ENCODE peak calls at places on chromosomes 4 and X, in seven cellular contexts. One of them, this sample, is unnamed. For H3K9me3, the result is how much of the 10 kb centered on the place peaks cover.

GRCh38 chr4:109027016-109027500 is 264.2 kb upstream of the ETNPPL start:
- DNase-seq in upper lobe of left lung: no peak
- DNase-seq in K562: peak
- DNase-seq in sigmoid colon: no peak
- DNase-seq in HepG2: no peak
- DNase-seq in SK-N-SH: no peak
- DNase-seq in stomach: no peak
- DNase-seq in this sample: no peak

GRCh38 chrX:103367502-103367901 is 8.8 kb upstream of the BEX3 start:
- DNase-seq in upper lobe of left lung: no peak
- DNase-seq in SK-N-SH: no peak
- DNase-seq in sigmoid colon: no peak
- DNase-seq in HepG2: no peak
- DNase-seq in stomach: no peak
- DNase-seq in K562: no peak
- DNase-seq in this sample: no peak

GRCh38 chr4:161376275-161376674 is 787.5 kb downstream of the FSTL5 start:
- DNase-seq in sigmoid colon: no peak
- DNase-seq in K562: no peak
- DNase-seq in upper lobe of left lung: no peak
- DNase-seq in stomach: no peak
- DNase-seq in SK-N-SH: no peak
- DNase-seq in HepG2: no peak
- DNase-seq in this sample: no peak

GRCh38 chr4:48112017-48112667 is 21.9 kb downstream of the TXK start:
- DNase-seq in upper lobe of left lung: no peak
- DNase-seq in SK-N-SH: no peak
- DNase-seq in sigmoid colon: no peak
- DNase-seq in K562: no peak
- DNase-seq in HepG2: no peak
- DNase-seq in stomach: no peak
- DNase-seq in this sample: no peak

GRCh38 chr4:126207892-126208291 is 893.1 kb downstream of the FAT4 start:
- DNase-seq in upper lobe of left lung: no peak
- DNase-seq in sigmoid colon: no peak
- DNase-seq in HepG2: no peak
- DNase-seq in SK-N-SH: no peak
- DNase-seq in K562: no peak
- DNase-seq in stomach: no peak
- DNase-seq in this sample: no peak

GRCh38 chr4:22587253-22587652 is 71.4 kb upstream of the ADGRA3 start:
- DNase-seq in upper lobe of left lung: no peak
- DNase-seq in stomach: no peak
- DNase-seq in SK-N-SH: no peak
- DNase-seq in sigmoid colon: no peak
- DNase-seq in K562: no peak
- DNase-seq in HepG2: no peak
- DNase-seq in this sample: no peak

GRCh38 chr4:106898621-106899230 is 137.4 kb downstream of the DKK2 start:
- DNase-seq in SK-N-SH: peak
- DNase-seq in upper lobe of left lung: no peak
- DNase-seq in stomach: no peak
- DNase-seq in HepG2: peak
- DNase-seq in sigmoid colon: no peak
- DNase-seq in K562: peak
- DNase-seq in this sample: peak

GRCh38 chrX:109632906-109633504 is 8.0 kb upstream of the KCNE5 start:
- DNase-seq in sigmoid colon: no peak
- DNase-seq in stomach: no peak
- DNase-seq in K562: peak
- DNase-seq in HepG2: no peak
- DNase-seq in SK-N-SH: peak
- DNase-seq in upper lobe of left lung: no peak
- DNase-seq in this sample: no peak

GRCh38 chr4:11423465-11423864 is 5.2 kb downstream of the HS3ST1 start:
- DNase-seq in HepG2: no peak
- DNase-seq in upper lobe of left lung: no peak
- DNase-seq in K562: no peak
- DNase-seq in sigmoid colon: no peak
- DNase-seq in stomach: no peak
- DNase-seq in SK-N-SH: no peak
- DNase-seq in this sample: no peak

GRCh38 chrX:14029039-14029424 is 660 bp downstream of the GEMIN8 start:
- DNase-seq in SK-N-SH: peak
- DNase-seq in stomach: no peak
- DNase-seq in K562: peak
- DNase-seq in upper lobe of left lung: no peak
- DNase-seq in sigmoid colon: no peak
- DNase-seq in HepG2: no peak
- DNase-seq in this sample: no peak

GRCh38 chr4:14196141-14196540 is 568.6 kb upstream of the BOD1L1 start:
- DNase-seq in sigmoid colon: no peak
- DNase-seq in stomach: peak
- DNase-seq in SK-N-SH: no peak
- DNase-seq in K562: no peak
- DNase-seq in upper lobe of left lung: no peak
- DNase-seq in HepG2: no peak
- DNase-seq in this sample: no peak

GRCh38 chr4:3286335-3287175 is 6.3 kb upstream of the RGS12 start:
- DNase-seq in stomach: peak
- DNase-seq in sigmoid colon: no peak
- DNase-seq in upper lobe of left lung: no peak
- DNase-seq in SK-N-SH: no peak
- DNase-seq in K562: no peak
- DNase-seq in HepG2: no peak
- DNase-seq in this sample: no peak

GRCh38 chr4:162706051-162706450 is 460.6 kb downstream of the NAF1 start:
- DNase-seq in K562: no peak
- DNase-seq in sigmoid colon: no peak
- DNase-seq in SK-N-SH: no peak
- DNase-seq in HepG2: no peak
- DNase-seq in stomach: no peak
- DNase-seq in upper lobe of left lung: no peak
- DNase-seq in this sample: no peak

GRCh38 chrX:68754406-68754805 is 74.4 kb upstream of the EFNB1 start:
- DNase-seq in HepG2: no peak
- DNase-seq in upper lobe of left lung: no peak
- DNase-seq in sigmoid colon: no peak
- DNase-seq in K562: no peak
- DNase-seq in stomach: no peak
- DNase-seq in SK-N-SH: no peak
- DNase-seq in this sample: no peak

GRCh38 chr4:99816611-99817309 is at the start of gene DAPP1:
- DNase-seq in sigmoid colon: peak
- DNase-seq in SK-N-SH: no peak
- DNase-seq in K562: no peak
- DNase-seq in stomach: peak
- DNase-seq in HepG2: no peak
- DNase-seq in upper lobe of left lung: no peak
- DNase-seq in this sample: peak

GRCh38 chr4:137892134-137892533 is 350.0 kb downstream of the SLC7A11 start:
- DNase-seq in stomach: no peak
- DNase-seq in HepG2: no peak
- DNase-seq in K562: no peak
- DNase-seq in sigmoid colon: no peak
- DNase-seq in SK-N-SH: no peak
- DNase-seq in upper lobe of left lung: no peak
- DNase-seq in this sample: no peak

GRCh38 chr4:28007693-28008092 is 1147.1 kb downstream of the STIM2 start:
- DNase-seq in K562: no peak
- DNase-seq in upper lobe of left lung: no peak
- DNase-seq in SK-N-SH: no peak
- DNase-seq in sigmoid colon: no peak
- DNase-seq in HepG2: no peak
- DNase-seq in stomach: no peak
- DNase-seq in this sample: no peak

GRCh38 chrX:17802756-17803155 is 58.3 kb downstream of the RAI2 start:
- DNase-seq in stomach: no peak
- DNase-seq in upper lobe of left lung: no peak
- DNase-seq in SK-N-SH: no peak
- DNase-seq in sigmoid colon: no peak
- DNase-seq in HepG2: no peak
- DNase-seq in K562: no peak
- DNase-seq in this sample: no peak

GRCh38 chr4:38565271-38566199 is 98.5 kb upstream of the KLF3 start:
- DNase-seq in stomach: peak
- DNase-seq in SK-N-SH: no peak
- DNase-seq in K562: peak
- DNase-seq in sigmoid colon: peak
- DNase-seq in HepG2: no peak
- DNase-seq in upper lobe of left lung: no peak
- DNase-seq in this sample: peak

GRCh38 chrX:74180716-74181115 is 123.3 kb upstream of the ZCCHC13 start:
- DNase-seq in sigmoid colon: no peak
- DNase-seq in K562: no peak
- DNase-seq in SK-N-SH: no peak
- DNase-seq in upper lobe of left lung: no peak
- DNase-seq in stomach: no peak
- DNase-seq in HepG2: no peak
- DNase-seq in this sample: no peak

GRCh38 chr4:30718021-30718888 is 1.9 kb upstream of the PCDH7 start:
- DNase-seq in upper lobe of left lung: peak
- DNase-seq in HepG2: no peak
- DNase-seq in SK-N-SH: peak
- DNase-seq in stomach: peak
- DNase-seq in K562: no peak
- DNase-seq in sigmoid colon: peak
- DNase-seq in this sample: peak

GRCh38 chr4:110643096-110643495 is 20.2 kb upstream of the PITX2 start:
- DNase-seq in HepG2: no peak
- DNase-seq in K562: no peak
- DNase-seq in upper lobe of left lung: no peak
- DNase-seq in SK-N-SH: no peak
- DNase-seq in stomach: no peak
- DNase-seq in sigmoid colon: no peak
- DNase-seq in this sample: no peak

GRCh38 chr4:89303177-89303576 is 4.4 kb downstream of the GPRIN3 start:
- DNase-seq in K562: no peak
- DNase-seq in SK-N-SH: no peak
- DNase-seq in stomach: no peak
- DNase-seq in sigmoid colon: no peak
- DNase-seq in upper lobe of left lung: no peak
- DNase-seq in HepG2: no peak
- DNase-seq in this sample: peak

GRCh38 chr4:110104661-110105060 is 93.8 kb downstream of the ELOVL6 start:
- DNase-seq in HepG2: no peak
- DNase-seq in upper lobe of left lung: no peak
- DNase-seq in SK-N-SH: no peak
- DNase-seq in K562: no peak
- DNase-seq in sigmoid colon: no peak
- DNase-seq in stomach: no peak
- DNase-seq in this sample: no peak

GRCh38 chr4:31114821-31115220 is 394.7 kb downstream of the PCDH7 start:
- DNase-seq in K562: no peak
- DNase-seq in sigmoid colon: no peak
- DNase-seq in SK-N-SH: no peak
- DNase-seq in stomach: no peak
- DNase-seq in HepG2: no peak
- DNase-seq in upper lobe of left lung: no peak
- DNase-seq in this sample: no peak

GRCh38 chr4:16196482-16197393 is 29.5 kb downstream of the TAPT1 start:
- DNase-seq in stomach: no peak
- DNase-seq in upper lobe of left lung: no peak
- DNase-seq in SK-N-SH: no peak
- DNase-seq in sigmoid colon: no peak
- DNase-seq in K562: no peak
- DNase-seq in HepG2: peak
- DNase-seq in this sample: no peak
- TF ChIP-seq POLR2AphosphoS5 in stomach: peak
- TF ChIP-seq POLR2AphosphoS5 in upper lobe of left lung: no peak
- TF ChIP-seq POLR2AphosphoS5 in SK-N-SH: no peak
- TF ChIP-seq POLR2AphosphoS5 in sigmoid colon: peak
- TF ChIP-seq POLR2AphosphoS5 in K562: no peak
- TF ChIP-seq POLR2AphosphoS5 in HepG2: no peak
- TF ChIP-seq POLR2AphosphoS5 in this sample: no peak

GRCh38 chr4:53613428-53613827 is 22.1 kb upstream of the LNX1 start:
- DNase-seq in upper lobe of left lung: no peak
- DNase-seq in sigmoid colon: no peak
- DNase-seq in HepG2: no peak
- DNase-seq in stomach: no peak
- DNase-seq in SK-N-SH: no peak
- DNase-seq in K562: no peak
- DNase-seq in this sample: no peak
- TF ChIP-seq EP300 in upper lobe of left lung: no peak
- TF ChIP-seq EP300 in sigmoid colon: no peak
- TF ChIP-seq EP300 in HepG2: no peak
- TF ChIP-seq EP300 in stomach: no peak
- TF ChIP-seq EP300 in SK-N-SH: no peak
- TF ChIP-seq EP300 in K562: no peak
- TF ChIP-seq EP300 in this sample: no peak

GRCh38 chr4:1408418-1408817 is 2.2 kb upstream of the NKX1-1 start:
- DNase-seq in HepG2: no peak
- DNase-seq in SK-N-SH: peak
- DNase-seq in sigmoid colon: peak
- DNase-seq in stomach: peak
- DNase-seq in K562: peak
- DNase-seq in upper lobe of left lung: peak
- DNase-seq in this sample: no peak

GRCh38 chr4:1407657-1408333 is 1.6 kb upstream of the NKX1-1 start:
- DNase-seq in HepG2: no peak
- DNase-seq in stomach: no peak
- DNase-seq in sigmoid colon: no peak
- DNase-seq in K562: no peak
- DNase-seq in upper lobe of left lung: peak
- DNase-seq in SK-N-SH: peak
- DNase-seq in this sample: no peak

GRCh38 chr4:1409806-1410425 is 3.7 kb upstream of the NKX1-1 start:
- DNase-seq in HepG2: no peak
- DNase-seq in K562: no peak
- DNase-seq in sigmoid colon: peak
- DNase-seq in upper lobe of left lung: no peak
- DNase-seq in SK-N-SH: peak
- DNase-seq in stomach: peak
- DNase-seq in this sample: no peak

GRCh38 chr4:1410491-1411325 is 4.5 kb upstream of the NKX1-1 start:
- DNase-seq in HepG2: peak
- DNase-seq in K562: peak
- DNase-seq in sigmoid colon: peak
- DNase-seq in SK-N-SH: peak
- DNase-seq in upper lobe of left lung: peak
- DNase-seq in stomach: peak
- DNase-seq in this sample: no peak

GRCh38 chr4:1409079-1409805 is 3.0 kb upstream of the NKX1-1 start:
- DNase-seq in upper lobe of left lung: no peak
- DNase-seq in K562: peak
- DNase-seq in sigmoid colon: peak
- DNase-seq in stomach: peak
- DNase-seq in HepG2: no peak
- DNase-seq in SK-N-SH: peak
- DNase-seq in this sample: no peak
- H3K9me3 ChIP-seq in upper lobe of left lung: under half
- H3K9me3 ChIP-seq in K562: under half
- H3K9me3 ChIP-seq in sigmoid colon: under half
- H3K9me3 ChIP-seq in stomach: under half
- H3K9me3 ChIP-seq in HepG2: under half
- H3K9me3 ChIP-seq in SK-N-SH: under half
- H3K9me3 ChIP-seq in this sample: under half

DNA sequence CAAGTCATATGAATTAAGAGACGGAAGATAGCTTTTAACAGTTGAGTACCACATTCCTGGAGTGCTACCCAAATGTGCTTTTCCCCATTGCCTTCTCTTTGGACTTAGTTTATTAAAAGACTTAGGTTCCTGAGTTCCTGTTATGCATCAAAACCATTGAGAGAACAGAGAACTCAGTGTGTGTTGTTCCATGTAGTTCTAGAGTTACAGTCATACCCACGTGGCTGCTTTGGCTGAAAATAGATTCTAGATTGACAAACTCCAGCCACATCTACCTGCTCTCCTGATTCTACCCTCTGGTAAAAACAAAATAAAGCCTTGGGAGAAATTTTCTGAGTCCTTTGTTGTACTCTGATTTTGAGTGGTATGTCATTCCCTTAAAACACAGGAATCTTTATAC is 385.4 kb downstream of the IL15 start:
- DNase-seq in SK-N-SH: no peak
- DNase-seq in upper lobe of left lung: no peak
- DNase-seq in K562: no peak
- DNase-seq in stomach: no peak
- DNase-seq in HepG2: no peak
- DNase-seq in sigmoid colon: no peak
- DNase-seq in this sample: no peak
- TF ChIP-seq POLR2AphosphoS5 in SK-N-SH: no peak
- TF ChIP-seq POLR2AphosphoS5 in upper lobe of left lung: no peak
- TF ChIP-seq POLR2AphosphoS5 in K562: no peak
- TF ChIP-seq POLR2AphosphoS5 in stomach: no peak
- TF ChIP-seq POLR2AphosphoS5 in HepG2: no peak
- TF ChIP-seq POLR2AphosphoS5 in sigmoid colon: no peak
- TF ChIP-seq POLR2AphosphoS5 in this sample: no peak